ENCODE peak calls at places on chromosomes 2 and 18, in nine cellular contexts. E is GM23338, I is hepatocyte, P is A673, L is PC-3, O is fibroblast of lung, V is astrocyte, J is DND-41, W is MM.1S. X is an unnamed sample.

GRCh38 chr2:180219471-180219870 is 212.4 kb upstream of the CWC22 start:
- DNase-seq in E (no peak), I (no peak), P (no peak), L (no peak), O (peak; percentile 82), V (peak; percentile 82), J (no peak), W (no peak), X (no peak)

GRCh38 chr2:5933669-5934068 is 241.5 kb downstream of the SOX11 start:
- DNase-seq in E (no peak), I (no peak), P (no peak), L (no peak), O (no peak), V (no peak), J (no peak), W (no peak), X (no peak)

GRCh38 chr2:209960676-209961630 is 41.5 kb upstream of the RPE start:
- DNase-seq in E (peak; percentile 94), I (peak; percentile 83), P (peak; percentile 91), L (peak; percentile 68), O (peak; percentile 57), V (peak; percentile 47), J (peak; percentile 30), W (peak; percentile 72), X (peak; percentile 19)

GRCh38 chr2:176553685-176554106 is 284.5 kb downstream of the MTX2 start:
- DNase-seq in E (peak; percentile 54), I (peak; percentile 38), P (peak; percentile 94), L (peak; percentile 69), O (peak; percentile 53), V (no peak), J (peak; percentile 6), W (peak; percentile 65), X (peak; percentile 43)

GRCh38 chr2:18834341-18834740 is 245.0 kb upstream of the NT5C1B start:
- DNase-seq in E (no peak), I (no peak), P (no peak), L (peak; percentile 84), O (peak; percentile 77), V (peak; percentile 70), J (no peak), W (no peak), X (peak; percentile 75)

GRCh38 chr2:136359121-136359965 is 241.4 kb upstream of the CXCR4 start:
- DNase-seq in E (no peak), I (no peak), P (no peak), L (no peak), O (no peak), V (no peak), J (no peak), W (no peak), X (no peak)

GRCh38 chr2:214341636-214342035 is 69.2 kb upstream of the VWC2L start:
- DNase-seq in E (no peak), I (no peak), P (no peak), L (no peak), O (no peak), V (no peak), J (no peak), W (no peak), X (peak; percentile 6)

GRCh38 chr2:73979686-73980085 is 5.0 kb upstream of the TET3 start:
- DNase-seq in E (no peak), I (peak; percentile 60), P (no peak), L (peak; percentile 86), O (peak; percentile 84), V (peak; percentile 77), J (no peak), W (no peak), X (peak; percentile 85)

GRCh38 chr18:36312806-36313395 is 15.4 kb downstream of the FHOD3 start:
- DNase-seq in E (no peak), I (no peak), P (no peak), L (no peak), O (peak; percentile 72), V (peak; percentile 64), J (no peak), W (no peak), X (no peak)

GRCh38 chr2:10389191-10389590 is 58.9 kb downstream of the ODC1 start:
- DNase-seq in E (no peak), I (no peak), P (no peak), L (no peak), O (no peak), V (no peak), J (no peak), W (no peak), X (no peak)

GRCh38 chr2:79580175-79580574 is 67.3 kb downstream of the CTNNA2 start:
- DNase-seq in E (peak; percentile 57), I (no peak), P (peak; percentile 5), L (no peak), O (peak; percentile 72), V (peak; percentile 62), J (no peak), W (no peak), X (no peak)

GRCh38 chr18:23918395-23919032 is 96.0 kb upstream of the TTC39C start:
- DNase-seq in E (peak; percentile 95), I (peak; percentile 86), P (peak; percentile 84), L (peak; percentile 84), O (peak; percentile 29), V (peak; percentile 19), J (peak; percentile 83), W (peak; percentile 65), X (no peak)

DNA sequence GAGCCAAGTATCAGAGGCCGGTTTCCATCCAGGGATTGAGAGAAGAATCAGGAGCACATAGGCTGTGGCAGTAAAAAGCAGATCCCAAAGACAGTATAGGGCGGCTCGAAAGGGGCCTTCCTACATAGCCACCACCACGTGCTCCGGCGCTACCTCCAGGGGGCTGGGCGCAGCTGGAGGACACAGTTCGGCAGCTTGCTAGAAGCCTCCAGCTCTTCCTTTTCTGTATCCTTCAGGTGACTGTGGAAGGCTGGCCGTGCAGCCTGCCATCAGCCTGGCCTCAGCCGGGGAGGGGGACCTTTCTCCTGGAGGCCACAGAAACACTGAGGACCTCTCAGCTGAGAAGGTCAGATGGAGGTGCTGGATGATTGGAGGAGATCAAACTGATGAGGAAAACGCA is 183.6 kb upstream of the GLI2 start:
- DNase-seq in E (no peak), I (no peak), P (no peak), L (no peak), O (no peak), V (no peak), J (no peak), W (no peak), X (no peak)
- TF ChIP-seq EZH2 in E (no peak), I (no peak), P (no peak), L (no peak), O (no peak), V (no peak), J (no peak), W (no peak), X (no peak)

GRCh38 chr18:13527256-13527655 is 199.1 kb downstream of the FAM210A start:
- DNase-seq in E (no peak), I (no peak), P (no peak), L (no peak), O (no peak), V (no peak), J (no peak), W (no peak), X (no peak)

GRCh38 chr18:13524824-13525223 is 201.5 kb downstream of the FAM210A start:
- DNase-seq in E (no peak), I (no peak), P (no peak), L (no peak), O (no peak), V (no peak), J (no peak), W (no peak), X (no peak)

GRCh38 chr18:13526519-13526918 is 199.8 kb downstream of the FAM210A start:
- DNase-seq in E (no peak), I (no peak), P (no peak), L (no peak), O (no peak), V (no peak), J (no peak), W (no peak), X (no peak)

GRCh38 chr18:13524054-13524453 is 202.3 kb downstream of the FAM210A start:
- DNase-seq in E (no peak), I (no peak), P (no peak), L (no peak), O (no peak), V (no peak), J (no peak), W (no peak), X (no peak)

GRCh38 chr18:13525381-13526029 is 200.9 kb downstream of the FAM210A start:
- DNase-seq in E (peak; percentile 35), I (no peak), P (no peak), L (no peak), O (no peak), V (no peak), J (no peak), W (no peak), X (no peak)
- H3K27ac ChIP-seq in E (no peak overlapping the region), I (no peak overlapping the region), P (no peak overlapping the region), L (no peak overlapping the region), O (no peak overlapping the region), V (no peak overlapping the region), J (no peak overlapping the region), W (no peak overlapping the region), X (no peak overlapping the region)

GRCh38 chr2:88451647-88452150 is 794 bp downstream of the FOXI3 start:
- DNase-seq in E (peak; percentile 60), I (no peak), P (no peak), L (no peak), O (no peak), V (no peak), J (no peak), W (peak; percentile 17), X (peak; percentile 26)

GRCh38 chr2:88452151-88452851 is at the start of gene FOXI3:
- DNase-seq in E (peak; percentile 65), I (peak; percentile 37), P (no peak), L (no peak), O (no peak), V (no peak), J (no peak), W (peak; percentile 53), X (peak; percentile 31)

GRCh38 chr2:88450186-88450585 is 2.3 kb downstream of the FOXI3 start:
- DNase-seq in E (no peak), I (no peak), P (no peak), L (no peak), O (no peak), V (no peak), J (no peak), W (no peak), X (no peak)

GRCh38 chr2:88450925-88451575 is 1.4 kb downstream of the FOXI3 start:
- DNase-seq in E (peak; percentile 32), I (no peak), P (no peak), L (no peak), O (no peak), V (no peak), J (no peak), W (no peak), X (no peak)

GRCh38 chr2:88452980-88453582 is 588 bp upstream of the FOXI3 start:
- DNase-seq in E (peak; percentile 58), I (no peak), P (no peak), L (no peak), O (peak; percentile 4), V (peak; percentile 3), J (no peak), W (peak; percentile 46), X (peak; percentile 9)
- TF ChIP-seq EZH2 in E (peak; percentile 16), I (peak; percentile 99), P (peak; percentile 98), L (no peak), O (peak; percentile 98), V (peak; percentile 92), J (no peak), W (no peak), X (peak; percentile 69)

DNA sequence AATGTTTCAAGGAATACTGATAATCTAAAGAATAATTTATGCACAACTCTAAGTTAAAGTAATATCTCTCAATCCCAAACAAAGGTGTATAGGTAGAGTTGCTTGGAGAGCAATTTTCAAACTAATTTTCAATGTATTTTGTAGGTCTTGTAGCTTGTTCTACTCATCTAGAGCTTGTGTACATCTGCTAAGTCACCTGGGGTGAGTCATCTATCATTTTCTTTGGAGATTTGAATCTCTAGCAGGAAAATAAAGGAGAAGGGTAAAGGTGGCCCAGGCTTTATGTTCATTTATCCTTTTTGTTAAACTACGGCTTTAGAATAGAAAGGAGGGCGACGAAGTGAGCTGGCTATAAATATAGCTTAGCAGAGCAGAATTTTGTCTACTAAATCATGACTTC is 76.8 kb upstream of the THUMPD2 start:
- DNase-seq in E (no peak), I (no peak), P (no peak), L (peak; percentile 69), O (no peak), V (no peak), J (no peak), W (no peak), X (no peak)
- H3K27ac ChIP-seq in E (no peak overlapping the region), I (no peak overlapping the region), P (no peak overlapping the region), L (no peak overlapping the region), O (no peak overlapping the region), V (no peak overlapping the region), J (no peak overlapping the region), W (no peak overlapping the region), X (no peak overlapping the region)